ENCODE peak calls at places on chromosomes 4 and X, in ten cellular contexts. D is uterus, Q is tibial nerve, E is A549, N is adrenal gland, K is heart left ventricle, I is HCT116, J is ovary, O is body of pancreas, A is testis. Y is an unnamed sample.

GRCh38 chrX:1542994-1543725 is 6.2 kb upstream of the P2RY8 start:
- DNase-seq in J (no peak), E (no peak), N (no peak), K (no peak), O (no peak), I (no peak), D (no peak), Q (no peak), A (no peak), Y (no peak)

GRCh38 chr4:113141901-113142346 is 92.5 kb downstream of the ANK2 start:
- DNase-seq in E (peak), J (no peak), O (no peak), K (no peak), D (no peak), A (no peak), I (peak), Q (no peak), N (no peak), Y (peak)

GRCh38 chrX:76148011-76148665 is 24.7 kb upstream of the PBDC1 start:
- DNase-seq in I (no peak), D (no peak), E (no peak), J (peak), N (peak), Q (no peak), A (no peak), K (no peak), O (no peak), Y (no peak)

GRCh38 chr4:177480796-177481195 is 38.6 kb upstream of the AGA start:
- DNase-seq in E (no peak), K (no peak), D (no peak), I (no peak), Q (no peak), N (no peak), O (no peak), J (no peak), A (no peak), Y (no peak)

GRCh38 chrX:15087747-15088146 is 182.1 kb downstream of the ASB9 start:
- DNase-seq in O (peak), K (no peak), D (no peak), Q (no peak), N (no peak), J (no peak), A (no peak), E (no peak), I (no peak), Y (no peak)

GRCh38 chrX:18574591-18574990 is 97.3 kb downstream of the RS1 start:
- DNase-seq in D (peak), I (no peak), N (peak), Q (peak), J (peak), O (no peak), E (peak), A (no peak), K (peak), Y (peak)

GRCh38 chrX:68691102-68691501 is 43.6 kb downstream of the STARD8 start:
- DNase-seq in J (no peak), E (no peak), I (no peak), N (no peak), O (no peak), D (no peak), K (no peak), A (no peak), Q (no peak), Y (no peak)

GRCh38 chr4:10619220-10619619 is 65.3 kb downstream of the CLNK start:
- DNase-seq in E (no peak), O (peak), K (no peak), D (no peak), I (peak), Q (no peak), J (no peak), N (no peak), A (no peak), Y (no peak)

GRCh38 chrX:70049925-70050324 is at the start of gene AWAT2:
- DNase-seq in O (no peak), J (no peak), I (no peak), K (no peak), A (no peak), E (no peak), N (no peak), D (no peak), Q (no peak), Y (no peak)

GRCh38 chr4:41887821-41888699 is 47.2 kb upstream of the TMEM33 start:
- DNase-seq in I (peak), E (peak), N (peak), A (peak), D (no peak), Q (peak), J (no peak), K (no peak), O (peak), Y (no peak)

GRCh38 chrX:9282325-9282724 is 182.5 kb upstream of the TBL1X start:
- DNase-seq in D (no peak), K (no peak), I (no peak), E (no peak), Q (peak), J (no peak), O (no peak), A (no peak), N (no peak), Y (no peak)

DNA sequence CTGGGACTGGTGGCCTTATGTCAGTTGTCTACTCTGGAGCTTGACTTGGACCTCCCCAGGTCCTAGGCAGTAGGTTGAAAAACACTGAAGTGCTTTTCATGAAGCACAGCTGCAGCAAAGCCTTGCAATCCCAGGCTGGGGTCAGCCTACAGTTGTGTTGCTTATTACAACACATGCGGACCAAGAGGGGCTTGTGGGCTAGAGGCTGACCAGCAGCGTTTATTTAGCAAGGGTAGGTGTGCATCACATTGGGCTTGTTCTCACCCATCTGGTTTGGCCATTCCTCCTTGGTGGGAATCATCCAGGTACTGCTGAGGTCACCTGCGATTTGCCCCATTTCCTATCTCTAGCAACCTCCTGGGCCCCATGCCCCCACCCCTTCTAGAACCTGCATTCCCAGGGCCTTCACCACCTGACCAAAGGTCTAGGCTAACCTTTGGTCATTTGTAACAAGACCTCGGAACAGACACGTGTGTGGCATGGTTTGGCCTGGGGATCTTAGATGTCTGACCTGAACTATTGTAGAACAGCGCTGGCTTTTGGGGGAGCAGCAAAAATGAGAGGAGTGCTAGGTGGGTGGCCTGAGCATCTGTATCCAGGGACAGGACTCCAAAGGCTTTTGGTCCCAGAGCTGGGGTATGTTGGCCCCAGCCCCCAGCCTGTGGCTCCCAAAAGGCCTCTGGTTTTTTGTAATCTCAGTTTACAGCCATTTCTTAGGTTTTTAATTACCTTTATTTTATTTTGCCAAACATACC is 3.0 kb downstream of the RPL10 start:
- DNase-seq in Q (no peak), I (no peak), J (peak), D (no peak), N (no peak), O (peak), E (peak), A (no peak), K (no peak), Y (no peak)
- TF ChIP-seq POLR2A in Q (no peak), I (peak), J (no peak), D (no peak), N (peak), O (peak), E (peak), A (no peak), K (no peak), Y (peak)

DNA sequence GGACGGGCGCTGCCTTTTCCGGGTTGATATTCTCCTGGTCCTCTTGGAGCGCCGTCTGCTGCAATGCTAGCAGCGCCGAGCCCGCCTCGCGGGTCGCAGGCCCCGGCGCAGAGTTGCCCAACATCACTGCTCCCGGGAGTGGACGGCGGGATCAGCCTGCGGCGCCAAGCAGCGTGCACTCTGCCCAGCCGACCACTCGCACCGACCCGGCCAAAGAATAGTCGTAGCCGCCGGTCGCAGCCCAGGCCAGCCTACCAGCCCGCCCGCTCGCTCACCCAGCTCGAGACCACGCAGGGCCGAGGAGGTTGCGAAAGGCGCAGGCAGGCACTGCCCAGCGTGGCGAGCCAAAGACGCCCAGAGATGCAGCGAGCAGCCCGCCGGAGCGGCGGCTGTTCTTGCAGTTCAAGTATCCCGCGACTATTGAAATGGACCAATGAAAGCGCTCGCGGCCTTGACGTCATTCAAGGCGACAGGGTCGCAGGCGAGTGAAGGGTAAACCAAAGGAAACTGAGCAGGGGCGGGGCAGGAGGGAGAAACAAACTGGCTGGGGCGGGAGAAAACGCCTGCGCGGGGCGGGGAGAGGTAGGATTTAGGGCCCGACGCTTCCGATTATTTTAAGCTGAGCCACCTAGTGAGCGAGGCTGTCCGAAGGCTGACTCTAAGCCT is at the start of gene CCNA2:
- DNase-seq in J (peak), Q (peak), A (peak), O (peak), E (peak), K (peak), N (peak), D (peak), I (peak), Y (peak)
- TF ChIP-seq POLR2A in J (no peak), Q (no peak), A (no peak), O (peak), E (no peak), K (no peak), N (no peak), D (peak), I (peak), Y (peak)

GRCh38 chrX:153953342-153953830 is 8.9 kb upstream of the RENBP start:
- DNase-seq in K (peak), A (peak), O (peak), J (peak), E (peak), Q (peak), D (peak), I (no peak), N (peak), Y (peak)

GRCh38 chrX:153951683-153952372 is 7.4 kb upstream of the RENBP start:
- DNase-seq in A (no peak), J (no peak), E (no peak), Q (no peak), K (no peak), I (no peak), O (no peak), D (no peak), N (no peak), Y (no peak)

GRCh38 chrX:153954618-153955450 is 10.4 kb upstream of the RENBP start:
- DNase-seq in K (no peak), D (no peak), N (no peak), E (no peak), A (no peak), Q (no peak), I (no peak), O (no peak), J (no peak), Y (no peak)

GRCh38 chrX:153953892-153954617 is 9.6 kb upstream of the RENBP start:
- DNase-seq in Q (no peak), O (no peak), A (no peak), N (no peak), J (no peak), E (no peak), K (no peak), D (no peak), I (no peak), Y (no peak)

GRCh38 chrX:153952373-153953026 is 8.1 kb upstream of the RENBP start:
- DNase-seq in N (no peak), Q (no peak), J (no peak), O (no peak), I (no peak), E (no peak), D (no peak), A (no peak), K (no peak), Y (no peak)
- TF ChIP-seq POLR2A in N (no peak), Q (no peak), J (no peak), O (no peak), I (no peak), E (no peak), D (no peak), A (no peak), K (no peak), Y (no peak)

GRCh38 chrX:35858916-35859315 is 60.6 kb upstream of the CFAP47 start:
- DNase-seq in O (no peak), K (no peak), A (no peak), Q (no peak), N (no peak), J (no peak), E (no peak), I (no peak), D (no peak), Y (no peak)
- TF ChIP-seq POLR2A in O (no peak), K (no peak), A (no peak), Q (no peak), N (no peak), J (no peak), E (no peak), I (no peak), D (no peak), Y (no peak)

GRCh38 chrX:119574394-119575266 is at the start of gene UBE2A:
- DNase-seq in N (peak), A (peak), E (peak), Q (peak), O (peak), K (peak), I (peak), D (peak), J (peak), Y (peak)
- TF ChIP-seq POLR2A in N (peak), A (no peak), E (peak), Q (peak), O (peak), K (peak), I (peak), D (peak), J (peak), Y (peak)

DNA sequence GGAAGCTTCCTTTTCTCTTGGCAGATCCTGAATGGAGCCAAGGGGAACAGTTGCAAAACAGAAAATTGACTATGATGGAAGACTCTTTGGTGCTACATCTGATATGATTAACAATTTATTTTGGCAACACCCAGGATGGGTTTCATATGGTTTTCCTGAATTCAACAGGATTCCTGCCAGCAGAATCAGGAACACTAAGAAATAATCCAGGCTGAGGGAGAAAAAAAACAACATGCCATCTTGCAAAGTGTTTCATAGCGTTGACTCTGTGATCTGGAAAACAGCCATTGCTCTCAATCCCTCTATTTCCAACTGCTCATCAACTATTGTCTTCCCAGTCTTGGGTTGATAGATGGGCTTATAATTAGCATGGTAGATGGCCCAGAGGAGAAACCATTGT is 303.8 kb upstream of the KLF3 start:
- DNase-seq in E (no peak), N (no peak), J (no peak), K (no peak), Q (no peak), I (no peak), O (no peak), D (no peak), A (no peak), Y (no peak)
- TF ChIP-seq POLR2A in E (no peak), N (no peak), J (no peak), K (no peak), Q (no peak), I (no peak), O (no peak), D (no peak), A (no peak), Y (no peak)

GRCh38 chr4:47876310-47876709 is 38.1 kb downstream of the NFXL1 start:
- DNase-seq in I (no peak), E (no peak), J (no peak), Q (no peak), N (no peak), K (no peak), D (no peak), A (no peak), O (no peak), Y (no peak)
- TF ChIP-seq POLR2A in I (no peak), E (no peak), J (no peak), Q (no peak), N (no peak), K (no peak), D (no peak), A (no peak), O (no peak), Y (no peak)

GRCh38 chr4:83361416-83362196 is 27.0 kb upstream of the HPSE start:
- DNase-seq in A (no peak), J (no peak), K (no peak), Q (no peak), I (no peak), O (no peak), D (no peak), E (no peak), N (no peak), Y (no peak)
- TF ChIP-seq POLR2A in A (no peak), J (no peak), K (no peak), Q (no peak), I (no peak), O (no peak), D (no peak), E (no peak), N (no peak), Y (no peak)

Y was measured in H54.